ENCODE peak calls at places on chromosome 4, in seven cellular contexts. Q, W, T, M, K, B and X are unnamed samples.

GRCh38 chr4:123163501-123163900 is 233.1 kb upstream of the SPRY1 start:
- DNase-seq in W (no peak), M (no peak), B (no peak), T (no peak), Q (no peak), K (no peak), X (no peak)

GRCh38 chr4:3302164-3302785 is 9.5 kb downstream of the RGS12 start:
- DNase-seq in Q (no peak), T (no peak), M (no peak), B (no peak), K (no peak), W (no peak), X (no peak)

GRCh38 chr4:5969777-5970176 is 48.5 kb downstream of the C4orf50 start:
- DNase-seq in M (no peak), Q (no peak), B (no peak), T (no peak), K (no peak), W (no peak), X (no peak)

GRCh38 chr4:85448880-85449763 is 25.8 kb upstream of the ARHGAP24 start:
- DNase-seq in K (no peak), Q (no peak), W (no peak), B (peak), M (no peak), T (no peak), X (no peak)

GRCh38 chr4:186104114-186104894 is at the start of gene FAM149A:
- DNase-seq in K (peak), M (peak), T (no peak), Q (no peak), B (no peak), W (no peak), X (no peak)

GRCh38 chr4:45327544-45327943 is 601.2 kb upstream of the GNPDA2 start:
- DNase-seq in M (no peak), Q (no peak), K (no peak), T (no peak), W (no peak), B (no peak), X (no peak)

GRCh38 chr4:38469410-38469809 is 194.6 kb upstream of the KLF3 start:
- DNase-seq in K (no peak), M (no peak), Q (no peak), T (no peak), W (no peak), B (no peak), X (no peak)

GRCh38 chr4:36024901-36025610 is 219.3 kb downstream of the ARAP2 start:
- DNase-seq in W (no peak), B (no peak), M (no peak), K (peak), Q (no peak), T (no peak), X (no peak)

GRCh38 chr4:184437988-184438774 is 36.2 kb downstream of the IRF2 start:
- DNase-seq in W (no peak), B (peak), M (no peak), T (no peak), K (no peak), Q (no peak), X (peak)

GRCh38 chr4:185654965-185655554 is 119.8 kb upstream of the PDLIM3 start:
- DNase-seq in M (no peak), W (no peak), Q (no peak), T (no peak), B (no peak), K (no peak), X (no peak)

GRCh38 chr4:16516796-16517413 is 290.6 kb upstream of the TAPT1 start:
- DNase-seq in W (no peak), M (peak), T (peak), Q (no peak), K (peak), B (peak), X (peak)

GRCh38 chr4:153950100-153950979 is 161.5 kb upstream of the SFRP2 start:
- DNase-seq in T (no peak), W (no peak), K (no peak), Q (no peak), M (peak), B (no peak), X (peak)

GRCh38 chr4:41258783-41259182 is 2.1 kb downstream of the UCHL1 start:
- DNase-seq in M (no peak), K (peak), B (peak), Q (no peak), T (no peak), W (peak), X (peak)

GRCh38 chr4:80434238-80434637 is 98.7 kb downstream of the CFAP299 start:
- DNase-seq in W (no peak), K (no peak), M (no peak), Q (no peak), B (no peak), T (peak), X (no peak)

GRCh38 chr4:158995040-158995439 is 107.8 kb upstream of the RAPGEF2 start:
- DNase-seq in Q (no peak), W (no peak), B (no peak), M (no peak), T (no peak), K (no peak), X (no peak)

GRCh38 chr4:138892483-138893386 is 122.8 kb upstream of the NOCT start:
- DNase-seq in Q (no peak), B (no peak), W (no peak), K (no peak), M (no peak), T (no peak), X (no peak)

GRCh38 chr4:110292994-110293744 is 94.8 kb upstream of the ELOVL6 start:
- DNase-seq in Q (no peak), W (no peak), B (no peak), K (no peak), M (no peak), T (no peak), X (no peak)

GRCh38 chr4:64520393-64520792 is 111.1 kb upstream of the TECRL start:
- DNase-seq in W (no peak), Q (no peak), M (no peak), K (no peak), B (no peak), T (no peak), X (no peak)

GRCh38 chr4:27635936-27636913 is 775.6 kb downstream of the STIM2 start:
- DNase-seq in B (no peak), T (no peak), K (no peak), M (no peak), Q (no peak), W (no peak), X (no peak)

GRCh38 chr4:40192286-40193017 is 4.4 kb upstream of the RHOH start:
- DNase-seq in T (no peak), Q (no peak), K (no peak), B (no peak), W (no peak), M (peak), X (no peak)

GRCh38 chr4:17898553-17898952 is 87.8 kb downstream of the NCAPG start:
- DNase-seq in B (no peak), K (no peak), T (no peak), W (no peak), M (no peak), Q (no peak), X (no peak)

GRCh38 chr4:20829958-20830357 is 129.7 kb downstream of the PACRGL start:
- DNase-seq in B (no peak), K (no peak), M (no peak), T (no peak), W (no peak), Q (no peak), X (no peak)

GRCh38 chr4:75207902-75208301 is 275.0 kb downstream of the PARM1 start:
- DNase-seq in T (no peak), Q (no peak), M (no peak), K (no peak), B (no peak), W (no peak), X (no peak)

GRCh38 chr4:94410678-94411206 is 41.0 kb upstream of the PDLIM5 start:
- DNase-seq in M (no peak), Q (no peak), W (peak), T (no peak), B (peak), K (peak), X (no peak)

GRCh38 chr4:183190900-183191527 is 92.0 kb downstream of the WWC2 start:
- DNase-seq in M (no peak), B (no peak), W (no peak), Q (no peak), K (no peak), T (no peak), X (no peak)

GRCh38 chr4:150224896-150225591 is 146.8 kb downstream of the DCLK2 start:
- DNase-seq in T (peak), W (no peak), M (no peak), Q (no peak), K (no peak), B (no peak), X (no peak)

GRCh38 chr4:162931257-162931648 is 235.4 kb downstream of the NAF1 start:
- DNase-seq in M (no peak), T (no peak), Q (no peak), K (no peak), W (no peak), B (no peak), X (no peak)

GRCh38 chr4:40540801-40541200 is 88.9 kb downstream of the RBM47 start:
- DNase-seq in Q (no peak), B (no peak), K (no peak), T (no peak), W (no peak), M (no peak), X (no peak)

GRCh38 chr4:111198426-111198825 is 575.5 kb upstream of the PITX2 start:
- DNase-seq in W (no peak), K (no peak), Q (no peak), M (no peak), T (no peak), B (no peak), X (no peak)

GRCh38 chr4:140448830-140449229 is 21.4 kb upstream of the CLGN start:
- DNase-seq in T (no peak), K (no peak), W (no peak), Q (no peak), B (no peak), M (no peak), X (no peak)

GRCh38 chr4:128311659-128312392 is 24.2 kb upstream of the PGRMC2 start:
- DNase-seq in Q (no peak), W (no peak), K (peak), M (peak), B (no peak), T (no peak), X (no peak)

GRCh38 chr4:101763576-101763975 is 27.0 kb upstream of the BANK1 start:
- DNase-seq in W (no peak), Q (no peak), M (no peak), T (no peak), B (no peak), K (no peak), X (no peak)

GRCh38 chr4:71377561-71377960 is 38.7 kb downstream of the SLC4A4 start:
- DNase-seq in K (no peak), T (peak), B (no peak), W (no peak), M (no peak), Q (no peak), X (no peak)

GRCh38 chr4:3823496-3824341 is 57.5 kb downstream of the ADRA2C start:
- DNase-seq in B (no peak), K (no peak), T (no peak), W (no peak), Q (no peak), M (no peak), X (no peak)

GRCh38 chr4:155759372-155760252 is 791 bp downstream of the GUCY1B1 start:
- DNase-seq in M (peak), Q (no peak), T (no peak), B (no peak), W (no peak), K (peak), X (no peak)

GRCh38 chr4:138576684-138577083 is 334.5 kb upstream of the SLC7A11 start:
- DNase-seq in W (no peak), K (no peak), Q (peak), T (peak), B (peak), M (no peak), X (peak)

GRCh38 chr4:101211146-101211553 is 136.2 kb downstream of the PPP3CA start:
- DNase-seq in T (no peak), M (no peak), B (no peak), W (no peak), Q (no peak), K (no peak), X (no peak)

GRCh38 chr4:17058506-17058905 is 160.1 kb upstream of the LDB2 start:
- DNase-seq in W (no peak), B (no peak), K (no peak), T (no peak), M (no peak), Q (no peak), X (no peak)

GRCh38 chr4:81062001-81062400 is 31.5 kb downstream of the BMP3 start:
- DNase-seq in W (no peak), M (no peak), T (no peak), B (no peak), K (no peak), Q (no peak), X (no peak)